ENCODE peak calls at places on chromosomes 2 and 18, in seven cellular contexts. F, V, L, C, R, M and K are unnamed samples.

GRCh38 chr2:222054813-222055212 is 244.0 kb downstream of the PAX3 start:
- DNase-seq in F (no peak), V (no peak), L (no peak), C (no peak), R (no peak), M (no peak), K (no peak)

GRCh38 chr2:65296971-65297370 is 69.3 kb downstream of the ACTR2 start:
- DNase-seq in F (no peak), V (no peak), L (no peak), C (no peak), R (no peak), M (no peak), K (no peak)

GRCh38 chr18:48548404-48548771 is 9.6 kb downstream of the CTIF start:
- DNase-seq in F (no peak), V (no peak), L (no peak), C (no peak), R (no peak), M (peak), K (no peak)

GRCh38 chr2:102749938-102750337 is 11.9 kb upstream of the TMEM182 start:
- DNase-seq in F (no peak), V (no peak), L (no peak), C (no peak), R (no peak), M (no peak), K (no peak)

GRCh38 chr2:112239862-112240261 is 15.0 kb downstream of the ZC3H8 start:
- DNase-seq in F (no peak), V (no peak), L (no peak), C (no peak), R (no peak), M (no peak), K (no peak)

GRCh38 chr2:61714210-61714609 is 139.7 kb downstream of the FAM161A start:
- DNase-seq in F (no peak), V (no peak), L (no peak), C (no peak), R (no peak), M (no peak), K (no peak)

GRCh38 chr18:28814365-28814764 is 637.4 kb upstream of the CDH2 start:
- DNase-seq in F (no peak), V (no peak), L (no peak), C (no peak), R (no peak), M (no peak), K (no peak)

GRCh38 chr2:236546561-236546961 is 23.1 kb upstream of the ACKR3 start:
- DNase-seq in F (no peak), V (no peak), L (no peak), C (no peak), R (no peak), M (no peak), K (no peak)

GRCh38 chr2:74922592-74923227 is 35.7 kb upstream of the POLE4 start:
- DNase-seq in F (no peak), V (no peak), L (no peak), C (no peak), R (no peak), M (peak), K (no peak)

GRCh38 chr18:75223687-75224347 is 13.2 kb downstream of the TSHZ1 start:
- DNase-seq in F (no peak), V (no peak), L (no peak), C (no peak), R (no peak), M (no peak), K (peak)

GRCh38 chr2:9285921-9286320 is 79.3 kb downstream of the ASAP2 start:
- DNase-seq in F (peak), V (no peak), L (no peak), C (no peak), R (no peak), M (no peak), K (no peak)

DNA sequence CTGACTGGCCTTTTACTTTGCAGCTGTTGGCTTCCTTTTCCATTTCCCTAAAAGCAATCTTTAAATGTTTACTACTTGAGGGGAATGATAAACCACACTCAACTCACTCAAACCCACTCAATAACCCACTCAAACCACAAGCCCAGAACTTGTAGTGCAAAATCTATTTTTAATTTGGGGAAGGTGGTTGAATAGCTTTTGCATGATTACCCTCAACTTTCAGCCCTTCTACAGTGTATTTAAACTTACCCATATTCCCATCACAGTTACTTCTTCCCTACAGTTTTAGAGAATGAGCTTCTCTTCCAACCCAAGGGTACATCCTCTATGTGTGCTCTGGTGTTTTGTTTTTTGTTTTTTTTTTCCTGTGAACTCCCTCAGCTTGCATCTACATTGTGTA is 636.1 kb downstream of the TDRD15 start:
- DNase-seq in F (no peak), V (no peak), L (no peak), C (no peak), R (no peak), M (no peak), K (no peak)
- TF ChIP-seq CTCF in F (no peak), V (no peak), L (no peak), C (no peak), R (no peak), M (no peak), K (no peak)

DNA sequence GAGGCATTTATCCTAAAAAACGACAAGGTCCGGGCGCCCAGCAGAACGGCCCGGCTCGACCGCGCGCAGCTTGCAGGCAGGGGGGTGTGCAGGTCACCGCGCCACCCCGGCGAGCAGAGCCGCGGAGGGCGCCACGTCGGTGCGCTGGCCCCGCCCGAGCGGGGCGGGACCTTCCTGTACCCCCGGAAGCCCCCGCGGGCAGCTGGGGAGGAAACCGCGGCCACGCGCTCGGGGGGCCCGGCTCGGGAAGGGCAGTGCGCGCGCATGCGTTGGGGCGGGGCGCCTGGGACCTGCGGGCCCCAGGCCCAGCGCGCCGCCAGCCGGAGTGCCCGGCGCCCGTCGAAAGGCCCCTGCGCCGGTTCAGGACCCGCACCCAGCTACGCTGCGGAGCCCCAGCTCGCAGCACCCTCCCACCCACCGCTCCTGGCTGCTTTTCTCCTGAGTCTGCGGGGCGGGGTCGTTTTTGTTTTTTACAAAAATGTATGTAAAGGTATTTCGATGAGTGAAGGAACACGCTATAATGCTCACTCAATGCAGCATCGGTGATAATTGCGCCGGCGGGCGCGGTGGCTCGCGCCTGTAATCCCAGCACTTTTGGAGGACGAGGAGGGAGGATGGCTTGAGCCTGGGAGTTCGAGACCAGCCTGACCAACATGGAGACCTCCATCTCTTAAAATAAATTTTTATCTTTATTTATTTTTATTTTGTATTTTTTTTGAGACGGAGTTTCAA is 47.7 kb upstream of the POMC start:
- DNase-seq in F (no peak), V (no peak), L (no peak), C (peak), R (peak), M (peak), K (no peak)
- H3K4me3 ChIP-seq in F (peak), V (no peak), L (peak), C (peak), R (peak), M (peak), K (peak)

GRCh38 chr2:134634054-134634630 is 84.7 kb downstream of the TMEM163 start:
- DNase-seq in F (no peak), V (no peak), L (no peak), C (no peak), R (no peak), M (no peak), K (no peak)
- TF ChIP-seq CTCF in F (no peak), V (no peak), L (no peak), C (no peak), R (no peak), M (no peak), K (no peak)

GRCh38 chr18:68033466-68033865 is 516.9 kb upstream of the DSEL start:
- DNase-seq in F (peak), V (no peak), L (no peak), C (no peak), R (no peak), M (peak), K (no peak)
- H3K4me3 ChIP-seq in F (no peak), V (no peak), L (no peak), C (no peak), R (no peak), M (no peak), K (no peak)

GRCh38 chr18:41899535-41899934 is 55.5 kb upstream of the PIK3C3 start:
- DNase-seq in F (no peak), V (no peak), L (no peak), C (no peak), R (no peak), M (no peak), K (no peak)
- TF ChIP-seq CTCF in F (peak), V (no peak), L (no peak), C (no peak), R (no peak), M (peak), K (peak)